ENCODE peak calls at places on chromosomes 16 and 17, in five cellular contexts. Y is AG08395, C is foreskin melanocyte, G is kidney tubule cell, D is amniotic stem cell. S is an unnamed sample.

GRCh38 chr17:10073905-10074304 is 124.5 kb downstream of the GAS7 start:
- DNase-seq in Y (no peak), C (no peak), G (no peak), D (no peak), S (no peak)

GRCh38 chr17:27551701-27552466 is 79.1 kb upstream of the LGALS9 start:
- DNase-seq in Y (no peak), C (no peak), G (peak; percentile 94), D (no peak), S (no peak)

GRCh38 chr17:73412914-73413313 is 101.1 kb upstream of the CDC42EP4 start:
- DNase-seq in Y (no peak), C (no peak), G (no peak), D (no peak), S (no peak)

GRCh38 chr16:35713762-35714650 is 2254.6 kb downstream of the TP53TG3F start:
- DNase-seq in Y (no peak), C (no peak), G (no peak), D (no peak), S (no peak)

GRCh38 chr16:87297918-87298631 is 19.1 kb downstream of the C16orf95 start:
- DNase-seq in Y (peak; percentile 38), C (no peak), G (peak; percentile 8), D (no peak), S (peak; percentile 57)

GRCh38 chr16:67068212-67068753 is 39.3 kb downstream of the CBFB start:
- DNase-seq in Y (peak; percentile 16), C (no peak), G (no peak), D (no peak), S (no peak)

GRCh38 chr16:68629315-68629900 is 15.7 kb upstream of the CDH3 start:
- DNase-seq in Y (no peak), C (no peak), G (no peak), D (no peak), S (no peak)

GRCh38 chr16:24045641-24046040 is 209.9 kb downstream of the PRKCB start:
- DNase-seq in Y (no peak), C (no peak), G (no peak), D (no peak), S (peak; percentile 30)

GRCh38 chr16:67162439-67163163 is 1.9 kb upstream of the HSF4 start:
- DNase-seq in Y (no peak), C (no peak), G (no peak), D (no peak), S (peak; percentile 42)

GRCh38 chr16:54933281-54934150 is 2.9 kb downstream of the IRX5 start:
- DNase-seq in Y (no peak), C (no peak), G (peak; percentile 4), D (no peak), S (no peak)

GRCh38 chr17:59330314-59330942 is 1.0 kb upstream of the YPEL2 start:
- DNase-seq in Y (no peak), C (no peak), G (peak; percentile 92), D (no peak), S (no peak)

GRCh38 chr17:57186231-57187019 is 69.9 kb upstream of the MSI2 start:
- DNase-seq in Y (no peak), C (no peak), G (no peak), D (no peak), S (no peak)

GRCh38 chr17:58615768-58616659 is 75.8 kb downstream of the TEX14 start:
- DNase-seq in Y (no peak), C (no peak), G (no peak), D (no peak), S (no peak)

GRCh38 chr17:7572588-7573323 is 6.7 kb upstream of the CD68 start:
- DNase-seq in Y (peak; percentile 99), C (peak; percentile 99), G (peak; percentile 100), D (peak; percentile 99), S (peak; percentile 99)

GRCh38 chr17:11608396-11608795 is 10.1 kb downstream of the DNAH9 start:
- DNase-seq in Y (no peak), C (no peak), G (no peak), D (no peak), S (no peak)

GRCh38 chr16:10600792-10601443 is 20.5 kb upstream of the EMP2 start:
- DNase-seq in Y (peak; percentile 63), C (no peak), G (no peak), D (no peak), S (no peak)

GRCh38 chr16:85724936-85725335 is 26.0 kb downstream of the C16orf74 start:
- DNase-seq in Y (no peak), C (no peak), G (no peak), D (no peak), S (no peak)

GRCh38 chr16:29877266-29877961 is 14.4 kb upstream of the CDIPT start:
- DNase-seq in Y (peak; percentile 24), C (peak; percentile 55), G (peak; percentile 60), D (no peak), S (peak; percentile 25)

GRCh38 chr17:63751806-63752205 is 10.2 kb upstream of the STRADA start:
- DNase-seq in Y (no peak), C (no peak), G (no peak), D (no peak), S (no peak)

GRCh38 chr17:48100591-48101011 is 677 bp downstream of the CBX1 start:
- DNase-seq in Y (peak; percentile 34), C (peak; percentile 36), G (peak; percentile 73), D (no peak), S (peak; percentile 65)

GRCh38 chr16:80837421-80838263 is 33.2 kb upstream of the CDYL2 start:
- DNase-seq in Y (no peak), C (peak; percentile 36), G (no peak), D (no peak), S (peak; percentile 9)

GRCh38 chr16:68094614-68094934 is 9.4 kb downstream of the NFATC3 start:
- DNase-seq in Y (no peak), C (no peak), G (no peak), D (no peak), S (no peak)

GRCh38 chr16:29899516-29900101 is at the start of gene SEZ6L2:
- DNase-seq in Y (peak; percentile 84), C (peak; percentile 75), G (peak; percentile 94), D (peak; percentile 41), S (peak; percentile 91)

GRCh38 chr17:9402590-9403199 is 172.9 kb downstream of the STX8 start:
- DNase-seq in Y (peak; percentile 24), C (peak; percentile 34), G (peak; percentile 50), D (no peak), S (peak; percentile 66)

GRCh38 chr17:50310455-50311111 is 35.3 kb upstream of the XYLT2 start:
- DNase-seq in Y (no peak), C (no peak), G (no peak), D (no peak), S (no peak)